ENCODE peak calls at places on chromosomes 2 and 18, in seven cellular contexts. I, K, B, G, L, F and C are unnamed samples.

GRCh38 chr2:60555066-60555793 is 1.8 kb upstream of the BCL11A start:
- DNase-seq in L (peak), G (peak), K (peak), B (peak), I (peak), F (peak), C (peak)

GRCh38 chr2:36919041-36919837 is 47.1 kb downstream of the STRN start:
- DNase-seq in F (peak), G (no peak), L (no peak), B (no peak), K (no peak), I (no peak), C (no peak)

GRCh38 chr2:241466230-241466629 is 42.2 kb downstream of the STK25 start:
- DNase-seq in I (no peak), B (no peak), K (no peak), G (no peak), L (no peak), F (no peak), C (no peak)

GRCh38 chr18:9876867-9877654 is 8.7 kb upstream of the TXNDC2 start:
- DNase-seq in F (peak), K (peak), I (no peak), L (no peak), B (no peak), G (peak), C (peak)

GRCh38 chr2:158042245-158042644 is 59.4 kb upstream of the UPP2 start:
- DNase-seq in L (no peak), I (no peak), B (no peak), G (no peak), K (no peak), F (peak), C (no peak)

GRCh38 chr2:222864296-222864695 is 3.5 kb downstream of the ACSL3 start:
- DNase-seq in I (no peak), B (no peak), G (peak), L (no peak), F (peak), K (peak), C (peak)

GRCh38 chr2:54482725-54483124 is 26.6 kb downstream of the SPTBN1 start:
- DNase-seq in L (no peak), B (no peak), G (peak), I (no peak), K (peak), F (peak), C (no peak)

GRCh38 chr2:23624378-23624777 is 239.4 kb downstream of the KLHL29 start:
- DNase-seq in L (no peak), K (no peak), G (no peak), F (peak), I (no peak), B (peak), C (no peak)

GRCh38 chr2:111157798-111158197 is 37.1 kb downstream of the BCL2L11 start:
- DNase-seq in K (no peak), I (peak), B (no peak), G (no peak), F (no peak), L (no peak), C (no peak)

GRCh38 chr2:119549236-119549635 is 5.0 kb downstream of the CFAP221 start:
- DNase-seq in K (no peak), L (no peak), G (peak), F (peak), B (no peak), I (no peak), C (no peak)

GRCh38 chr2:121955313-121956211 is 200.1 kb downstream of the TSN start:
- DNase-seq in B (no peak), I (no peak), F (no peak), G (no peak), K (no peak), L (no peak), C (no peak)

GRCh38 chr2:98899041-98899702 is 36.9 kb downstream of the CRACDL start:
- DNase-seq in G (no peak), F (no peak), L (no peak), I (no peak), B (no peak), K (no peak), C (no peak)